ENCODE peak calls at places on chromosome 2, in seven cellular contexts. V is Peyer's patch; B is CD8-positive, alpha-beta T cell; Q is colonic mucosa; R is A673; G is pancreas; P is dorsolateral prefrontal cortex. M is an unnamed sample.
A peak's percentile ranks its signal among the peaks of the same experiment; 100 is the strongest.

GRCh38 chr2:42342061-42342794 is 18.8 kb downstream of the COX7A2L start:
- DNase-seq in V (no peak), B (no peak), Q (no peak), R (peak; percentile 40), G (peak; percentile 36), P (no peak), M (peak; percentile 86)

GRCh38 chr2:239222346-239223028 is 178.3 kb downstream of the HDAC4 start:
- DNase-seq in V (no peak), B (no peak), Q (no peak), R (no peak), G (no peak), P (peak; percentile 24), M (peak; percentile 65)

GRCh38 chr2:46841621-46842020 is 74.0 kb downstream of the MCFD2 start:
- DNase-seq in V (no peak), B (no peak), Q (peak; percentile 63), R (no peak), G (no peak), P (no peak), M (no peak)

GRCh38 chr2:119741001-119741400 is 18.7 kb upstream of the PTPN4 start:
- DNase-seq in V (no peak), B (no peak), Q (no peak), R (no peak), G (no peak), P (peak; percentile 75), M (no peak)

GRCh38 chr2:17899871-17900270 is 21.4 kb downstream of the KCNS3 start:
- DNase-seq in V (no peak), B (no peak), Q (no peak), R (no peak), G (no peak), P (no peak), M (no peak)

GRCh38 chr2:177881921-177882320 is 190.7 kb downstream of the PDE11A start:
- DNase-seq in V (no peak), B (no peak), Q (no peak), R (no peak), G (no peak), P (no peak), M (no peak)

GRCh38 chr2:70904371-70905216 is 31.1 kb upstream of the ATP6V1B1 start:
- DNase-seq in V (no peak), B (no peak), Q (no peak), R (no peak), G (no peak), P (no peak), M (no peak)

GRCh38 chr2:97663626-97663961 is 250 bp downstream of the ACTR1B start:
- DNase-seq in V (no peak), B (no peak), Q (no peak), R (no peak), G (no peak), P (no peak), M (no peak)

GRCh38 chr2:142868281-142868762 is 9.1 kb upstream of the KYNU start:
- DNase-seq in V (peak; percentile 40), B (no peak), Q (peak; percentile 86), R (no peak), G (peak; percentile 28), P (peak; percentile 30), M (peak; percentile 75)

GRCh38 chr2:11788725-11789124 is 42.3 kb downstream of the LPIN1 start:
- DNase-seq in V (no peak), B (no peak), Q (no peak), R (no peak), G (no peak), P (no peak), M (no peak)

GRCh38 chr2:40049782-40050181 is 270.7 kb upstream of the THUMPD2 start:
- DNase-seq in V (no peak), B (no peak), Q (no peak), R (peak; percentile 7), G (no peak), P (no peak), M (no peak)

GRCh38 chr2:156031121-156031520 is 301.4 kb downstream of the NR4A2 start:
- DNase-seq in V (no peak), B (no peak), Q (no peak), R (no peak), G (no peak), P (no peak), M (no peak)

GRCh38 chr2:11658623-11659475 is 11.1 kb downstream of the NTSR2 start:
- DNase-seq in V (no peak), B (no peak), Q (no peak), R (no peak), G (no peak), P (no peak), M (no peak)

GRCh38 chr2:105454801-105455485 is 56.1 kb upstream of the FHL2 start:
- DNase-seq in V (no peak), B (no peak), Q (peak; percentile 58), R (peak; percentile 28), G (no peak), P (no peak), M (no peak)

GRCh38 chr2:70717431-70718038 is 50.5 kb downstream of the ADD2 start:
- DNase-seq in V (no peak), B (no peak), Q (no peak), R (no peak), G (no peak), P (no peak), M (no peak)

GRCh38 chr2:207617011-207617671 is 8.1 kb downstream of the METTL21A start:
- DNase-seq in V (no peak), B (no peak), Q (no peak), R (no peak), G (no peak), P (no peak), M (no peak)

GRCh38 chr2:70850905-70851304 is 15.3 kb upstream of the CD207 start:
- DNase-seq in V (no peak), B (no peak), Q (no peak), R (no peak), G (no peak), P (peak; percentile 42), M (no peak)

GRCh38 chr2:53536583-53537361 is 230.8 kb upstream of the CHAC2 start:
- DNase-seq in V (no peak), B (no peak), Q (no peak), R (no peak), G (no peak), P (no peak), M (no peak)

GRCh38 chr2:237440819-237441281 is 26.9 kb upstream of the COL6A3 start:
- DNase-seq in V (no peak), B (no peak), Q (no peak), R (no peak), G (no peak), P (no peak), M (no peak)

GRCh38 chr2:164015328-164016123 is 279.7 kb upstream of the FIGN start:
- DNase-seq in V (no peak), B (no peak), Q (no peak), R (no peak), G (no peak), P (no peak), M (no peak)

GRCh38 chr2:181858600-181858999 is 32.9 kb upstream of the ITPRID2 start:
- DNase-seq in V (no peak), B (no peak), Q (peak; percentile 21), R (no peak), G (no peak), P (no peak), M (no peak)

DNA sequence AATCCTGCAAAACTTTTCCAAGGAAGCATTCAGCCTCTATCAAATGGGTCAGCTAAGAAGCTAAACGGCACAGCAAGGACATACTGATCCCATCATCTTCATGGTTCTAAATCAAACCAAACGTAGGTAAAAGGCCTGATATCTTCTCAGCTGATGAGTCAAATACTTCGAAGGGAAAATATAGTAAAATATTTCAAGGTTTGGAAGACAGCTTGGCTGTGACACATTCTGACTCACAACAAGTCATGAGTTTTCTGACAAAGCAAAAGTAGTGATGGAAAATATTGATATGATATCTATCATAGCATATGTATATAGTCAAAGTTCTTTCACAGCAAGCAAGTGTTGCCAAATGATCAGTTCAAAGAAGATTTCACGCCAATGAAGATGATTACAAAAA is 31.5 kb downstream of the DOCK10 start:
- DNase-seq in V (no peak), B (no peak), Q (no peak), R (no peak), G (no peak), P (no peak), M (no peak)
- H3K4me3 ChIP-seq in V (no peak overlapping the region), B (no peak overlapping the region), Q (no peak overlapping the region), R (no peak overlapping the region), G (no peak overlapping the region), P (no peak overlapping the region), M (no peak overlapping the region)

GRCh38 chr2:99707592-99707991 is 217.8 kb upstream of the REV1 start:
- DNase-seq in V (no peak), B (no peak), Q (no peak), R (no peak), G (no peak), P (no peak), M (no peak)

GRCh38 chr2:99706734-99707133 is 216.9 kb upstream of the REV1 start:
- DNase-seq in V (no peak), B (no peak), Q (no peak), R (no peak), G (no peak), P (no peak), M (no peak)

GRCh38 chr2:99709229-99709628 is 219.4 kb upstream of the REV1 start:
- DNase-seq in V (no peak), B (no peak), Q (no peak), R (no peak), G (no peak), P (no peak), M (no peak)

GRCh38 chr2:99710720-99711612 is 221.1 kb upstream of the REV1 start:
- DNase-seq in V (no peak), B (no peak), Q (no peak), R (no peak), G (no peak), P (no peak), M (no peak)

GRCh38 chr2:99708231-99708630 is 218.4 kb upstream of the REV1 start:
- DNase-seq in V (no peak), B (no peak), Q (no peak), R (no peak), G (no peak), P (no peak), M (no peak)
- H3K27ac ChIP-seq in V (no peak overlapping the region), B (no peak overlapping the region), Q (no peak overlapping the region), R (no peak overlapping the region), G (no peak overlapping the region), P (no peak overlapping the region), M (peak overlapping the region; percentile 54)

DNA sequence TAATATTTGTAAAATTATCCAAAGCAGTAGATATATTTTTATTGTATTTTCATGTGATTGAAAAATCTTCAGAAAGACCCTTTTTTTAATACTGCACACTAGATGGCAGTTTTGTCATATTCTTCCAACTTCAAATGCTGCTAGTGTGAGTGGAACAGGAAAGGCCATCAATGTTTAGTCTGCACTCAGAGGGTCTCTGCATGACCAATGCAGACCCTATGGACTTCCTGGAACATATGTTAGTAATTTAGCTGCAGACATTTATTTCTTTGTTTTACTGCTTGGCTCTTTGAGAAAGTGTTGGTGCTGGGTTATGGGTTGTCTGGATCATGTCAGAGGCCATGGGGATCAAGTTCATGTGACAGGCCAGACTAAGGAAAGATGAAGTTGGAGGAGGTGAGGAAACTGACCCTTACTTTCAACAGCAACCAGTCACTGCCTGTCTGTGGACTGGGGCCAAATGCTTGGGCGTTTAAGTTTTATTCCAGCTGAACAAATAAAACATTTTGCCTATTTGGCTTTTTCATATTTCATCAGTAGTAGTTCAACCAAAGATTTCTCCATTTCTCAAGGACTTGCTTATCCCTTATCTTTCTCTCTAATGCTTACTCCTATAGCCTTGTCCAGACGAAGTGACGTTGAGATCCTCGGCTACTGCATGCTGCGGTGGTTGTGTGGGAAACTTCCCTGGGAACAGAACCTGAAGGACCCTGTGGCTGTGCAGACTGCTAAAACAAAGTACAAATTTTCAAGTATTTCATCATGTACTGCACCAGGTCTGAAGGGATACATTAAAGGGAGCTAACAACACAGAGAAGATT is 84.8 kb downstream of the VRK2 start:
- DNase-seq in V (no peak), B (no peak), Q (no peak), R (peak; percentile 23), G (peak; percentile 35), P (no peak), M (no peak)
- TF ChIP-seq CTCF in V (no peak), B (no peak), Q (no peak), R (peak; percentile 52), G (no peak), P (peak; percentile 63), M (no peak)

GRCh38 chr2:241777686-241778627 is 1.3 kb downstream of the GAL3ST2 start:
- DNase-seq in V (no peak), B (no peak), Q (peak; percentile 48), R (no peak), G (no peak), P (no peak), M (no peak)
- H3K4me3 ChIP-seq in V (no peak overlapping the region), B (no peak overlapping the region), Q (peak overlapping the region; percentile 41), R (no peak overlapping the region), G (no peak overlapping the region), P (no peak overlapping the region), M (no peak overlapping the region)

M was measured in tibial artery.